ENCODE peak calls at places on chromosome 21, in four cellular contexts. Y is heart left ventricle, H is stomach, V is endothelial cell of umbilical vein. I is an unnamed sample.

GRCh38 chr21:14880922-14881321 is 183.9 kb downstream of the NRIP1 start:
- DNase-seq in Y (no peak), H (no peak), V (peak), I (no peak)

GRCh38 chr21:38267991-38268858 is 11.4 kb downstream of the KCNJ15 start:
- DNase-seq in Y (no peak), H (no peak), V (peak), I (no peak)

GRCh38 chr21:32819702-32820101 is 48.1 kb upstream of the PAXBP1 start:
- DNase-seq in Y (no peak), H (no peak), V (no peak), I (no peak)

GRCh38 chr21:38831526-38832467 is 26.1 kb downstream of the ETS2 start:
- DNase-seq in Y (no peak), H (peak), V (peak), I (peak)

GRCh38 chr21:31278511-31279155 is 65.4 kb downstream of the TIAM1 start:
- DNase-seq in Y (no peak), H (no peak), V (no peak), I (no peak)

GRCh38 chr21:42309753-42310213 is 5.4 kb downstream of the TFF3 start:
- DNase-seq in Y (no peak), H (peak), V (peak), I (no peak)

GRCh38 chr21:38234395-38235142 is 22.2 kb upstream of the KCNJ15 start:
- DNase-seq in Y (no peak), H (peak), V (no peak), I (peak)

GRCh38 chr21:39556176-39556575 is 56.6 kb upstream of the B3GALT5 start:
- DNase-seq in Y (no peak), H (no peak), V (no peak), I (no peak)

GRCh38 chr21:38293113-38293512 is 36.3 kb downstream of the KCNJ15 start:
- DNase-seq in Y (no peak), H (no peak), V (no peak), I (no peak)

GRCh38 chr21:43193651-43194302 is 25.0 kb downstream of the CRYAA start:
- DNase-seq in Y (peak), H (no peak), V (no peak), I (no peak)

GRCh38 chr21:38170283-38170682 is 86.5 kb upstream of the KCNJ15 start:
- DNase-seq in Y (no peak), H (peak), V (peak), I (no peak)

GRCh38 chr21:15255359-15256157 is 190.8 kb upstream of the NRIP1 start:
- DNase-seq in Y (no peak), H (no peak), V (no peak), I (no peak)

GRCh38 chr21:32240708-32241433 is 38.0 kb downstream of the MIS18A start:
- DNase-seq in Y (no peak), H (no peak), V (no peak), I (no peak)

GRCh38 chr21:41228006-41228370 is 60.0 kb downstream of the BACE2 start:
- DNase-seq in Y (no peak), H (no peak), V (no peak), I (no peak)
- TF ChIP-seq POLR2A in Y (no peak), H (no peak), V (no peak), I (no peak)

DNA sequence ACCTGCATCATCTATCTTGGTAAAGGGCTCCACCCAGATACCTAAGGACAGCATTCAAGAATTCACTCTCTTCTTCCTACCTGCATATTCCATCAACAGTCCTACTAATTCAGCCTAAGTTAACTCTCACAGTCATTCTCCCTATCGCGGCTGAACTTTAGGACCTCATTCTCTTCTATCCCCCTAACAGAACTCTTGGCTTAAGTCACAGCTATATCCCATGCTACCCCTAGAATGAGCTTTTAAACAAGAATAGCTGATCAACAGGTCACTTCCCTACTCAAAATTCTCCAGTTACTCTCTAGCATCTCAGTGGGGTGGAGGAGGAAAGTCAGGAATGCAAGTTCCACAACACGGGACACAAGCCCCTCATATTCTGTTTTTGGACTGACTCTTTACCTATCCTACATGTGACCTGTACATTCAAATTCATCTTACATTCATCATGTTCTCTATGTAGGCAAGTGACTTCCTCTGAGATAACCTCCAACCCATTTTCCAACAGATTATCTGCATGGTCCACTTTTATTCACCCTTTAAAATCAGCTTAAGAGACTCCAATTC is 21.0 kb downstream of the MRPL39 start:
- DNase-seq in Y (no peak), H (no peak), V (no peak), I (no peak)
- TF ChIP-seq POLR2A in Y (no peak), H (no peak), V (no peak), I (no peak)

GRCh38 chr21:26146681-26147080 is 23.9 kb downstream of the APP start:
- DNase-seq in Y (no peak), H (no peak), V (no peak), I (no peak)
- TF ChIP-seq POLR2A in Y (no peak), H (no peak), V (no peak), I (no peak)

GRCh38 chr21:45379171-45379900 is 25.6 kb upstream of the COL18A1 start:
- DNase-seq in Y (peak), H (no peak), V (no peak), I (no peak)
- TF ChIP-seq POLR2A in Y (no peak), H (no peak), V (no peak), I (no peak)

DNA sequence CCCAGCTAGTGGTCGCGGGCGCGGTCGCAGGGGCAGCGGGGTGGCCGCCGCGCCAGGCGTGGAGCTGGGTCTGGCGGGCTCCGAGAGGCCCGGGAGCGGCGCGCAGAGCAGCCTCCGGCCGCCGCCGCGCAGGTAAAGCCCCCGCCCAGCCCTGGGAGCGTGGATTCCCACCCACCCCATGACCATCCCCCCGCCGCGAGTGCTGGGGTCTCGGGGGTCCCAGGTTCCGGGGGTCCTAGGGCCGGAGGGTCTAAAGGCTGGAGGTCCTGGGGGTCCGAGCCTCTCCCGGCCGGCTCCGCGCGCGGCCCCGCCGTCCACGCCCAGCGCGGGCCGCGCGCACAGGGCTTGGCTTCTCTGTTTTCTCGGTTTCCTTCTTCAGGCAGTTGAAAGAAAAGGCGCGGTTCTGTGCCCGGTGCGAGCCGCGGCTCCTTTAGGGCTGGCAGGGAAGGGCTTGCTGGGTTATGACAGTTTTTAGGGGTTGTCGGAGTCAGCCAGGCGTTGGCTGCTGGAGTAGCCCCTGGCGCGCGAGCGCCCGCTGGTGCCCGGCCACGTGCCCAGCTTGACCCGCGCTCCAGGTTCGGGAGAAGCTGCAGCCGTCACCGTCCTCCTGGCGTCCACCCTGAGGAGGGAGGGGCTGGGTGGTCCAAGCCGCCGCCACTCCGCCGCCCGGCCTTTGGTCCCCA is 355 bp downstream of the LRRC3 start:
- DNase-seq in Y (peak), H (peak), V (peak), I (no peak)
- TF ChIP-seq POLR2A in Y (no peak), H (no peak), V (no peak), I (no peak)

DNA sequence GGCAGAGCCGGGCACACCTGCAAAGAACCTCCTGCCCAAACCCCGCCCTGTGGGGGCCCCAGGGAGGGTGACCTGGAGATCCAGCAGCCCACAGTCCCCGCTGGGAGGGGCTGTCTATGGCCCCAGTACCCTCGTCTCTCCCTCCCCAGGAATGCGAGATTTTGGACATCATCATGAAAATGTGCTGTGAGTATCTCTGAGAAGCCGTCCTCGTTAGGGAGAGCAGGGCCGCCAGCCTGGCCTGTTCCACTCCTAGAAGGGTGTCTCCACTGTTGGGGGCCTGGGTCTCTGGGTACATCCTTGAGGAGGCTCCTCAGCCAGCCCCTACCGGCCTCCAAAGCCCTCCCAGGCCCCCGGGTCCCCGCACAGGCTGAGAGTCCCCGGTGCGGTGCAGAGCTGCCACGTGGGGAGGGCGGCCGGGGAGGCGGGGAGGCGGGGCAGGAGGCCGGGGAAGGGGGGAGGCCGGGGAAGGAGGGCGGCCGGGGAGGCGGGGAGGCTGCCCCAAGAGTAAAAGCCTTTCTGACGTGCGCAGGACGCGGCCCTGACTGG is 18.7 kb downstream of the COL6A1 start:
- DNase-seq in Y (no peak), H (no peak), V (no peak), I (no peak)
- TF ChIP-seq POLR2A in Y (no peak), H (no peak), V (no peak), I (no peak)

DNA sequence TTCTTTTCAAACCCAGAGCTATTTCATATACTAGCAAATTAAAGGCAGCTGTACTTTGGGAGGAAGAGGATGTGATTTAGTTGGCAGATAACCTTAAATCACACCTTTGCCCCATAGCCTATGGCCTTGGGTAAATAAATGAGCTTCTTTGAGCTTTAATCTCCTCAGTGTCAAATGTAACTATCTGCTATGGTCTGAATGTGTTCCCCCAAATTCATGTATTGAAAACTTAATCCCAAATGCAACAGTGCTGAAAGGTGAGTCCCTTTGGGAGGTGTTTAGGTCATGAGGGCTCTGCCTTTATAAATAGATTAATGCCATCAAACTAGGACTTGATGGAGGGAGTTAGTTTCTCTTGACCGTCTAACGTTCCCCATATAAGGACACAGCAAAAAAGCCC is 85.8 kb downstream of the LTN1 start:
- DNase-seq in Y (no peak), H (no peak), V (no peak), I (no peak)
- TF ChIP-seq POLR2A in Y (no peak), H (no peak), V (no peak), I (no peak)

I was measured in esophagus muscularis mucosa.